ENCODE peak calls at places on chromosomes 11 and 22, in four cellular contexts. One of them, this sample, is unnamed.

GRCh38 chr11:108302121-108302785 is 79.4 kb downstream of the ATM start:
- DNase-seq in GM06990: no peak
- DNase-seq in brain microvascular endothelial cell: no peak
- DNase-seq in adrenal gland: no peak
- DNase-seq in this sample: no peak

GRCh38 chr11:101470881-101471535 is 112.8 kb downstream of the TRPC6 start:
- DNase-seq in brain microvascular endothelial cell: peak; percentile 31
- DNase-seq in adrenal gland: no peak
- DNase-seq in GM06990: no peak
- DNase-seq in this sample: no peak

GRCh38 chr11:8962827-8963226 is 1.4 kb downstream of the TMEM9B start:
- DNase-seq in GM06990: no peak
- DNase-seq in adrenal gland: no peak
- DNase-seq in brain microvascular endothelial cell: no peak
- DNase-seq in this sample: no peak

GRCh38 chr11:74678591-74679512 is 52.4 kb downstream of the CHRDL2 start:
- DNase-seq in GM06990: no peak
- DNase-seq in brain microvascular endothelial cell: no peak
- DNase-seq in adrenal gland: peak; percentile 21
- DNase-seq in this sample: peak; percentile 6

GRCh38 chr11:88363004-88363403 is 25.5 kb upstream of the CTSC start:
- DNase-seq in adrenal gland: no peak
- DNase-seq in brain microvascular endothelial cell: no peak
- DNase-seq in GM06990: no peak
- DNase-seq in this sample: no peak

GRCh38 chr11:96091476-96091875 is 167.6 kb upstream of the MTMR2 start:
- DNase-seq in brain microvascular endothelial cell: no peak
- DNase-seq in adrenal gland: no peak
- DNase-seq in GM06990: no peak
- DNase-seq in this sample: no peak

GRCh38 chr11:126355324-126355925 is at the start of gene ST3GAL4:
- DNase-seq in adrenal gland: peak; percentile 89
- DNase-seq in GM06990: peak; percentile 71
- DNase-seq in brain microvascular endothelial cell: peak; percentile 45
- DNase-seq in this sample: peak; percentile 90

GRCh38 chr11:31767665-31768064 is 43.5 kb downstream of the PAX6 start:
- DNase-seq in GM06990: no peak
- DNase-seq in brain microvascular endothelial cell: no peak
- DNase-seq in adrenal gland: no peak
- DNase-seq in this sample: no peak

GRCh38 chr11:70568504-70569172 is 170.3 kb downstream of the CTTN start:
- DNase-seq in brain microvascular endothelial cell: peak; percentile 23
- DNase-seq in GM06990: no peak
- DNase-seq in adrenal gland: peak; percentile 26
- DNase-seq in this sample: peak; percentile 71

GRCh38 chr11:132911186-132911585 is 621.1 kb downstream of the OPCML start:
- DNase-seq in adrenal gland: peak; percentile 44
- DNase-seq in brain microvascular endothelial cell: peak; percentile 83
- DNase-seq in GM06990: no peak
- DNase-seq in this sample: no peak

GRCh38 chr11:100403817-100404216 is 283.3 kb upstream of the ARHGAP42 start:
- DNase-seq in GM06990: no peak
- DNase-seq in brain microvascular endothelial cell: peak; percentile 59
- DNase-seq in adrenal gland: no peak
- DNase-seq in this sample: no peak

GRCh38 chr11:78935408-78936101 is 360.9 kb upstream of the NARS2 start:
- DNase-seq in brain microvascular endothelial cell: no peak
- DNase-seq in adrenal gland: peak; percentile 5
- DNase-seq in GM06990: no peak
- DNase-seq in this sample: no peak

GRCh38 chr11:74134661-74135515 is 35.9 kb downstream of the C2CD3 start:
- DNase-seq in brain microvascular endothelial cell: peak; percentile 42
- DNase-seq in adrenal gland: no peak
- DNase-seq in GM06990: no peak
- DNase-seq in this sample: no peak

GRCh38 chr22:32775957-32776356 is 25.5 kb upstream of the TIMP3 start:
- DNase-seq in brain microvascular endothelial cell: no peak
- DNase-seq in adrenal gland: no peak
- DNase-seq in GM06990: no peak
- DNase-seq in this sample: no peak

GRCh38 chr11:69309800-69310280 is 15.9 kb downstream of the MYEOV start:
- DNase-seq in adrenal gland: no peak
- DNase-seq in brain microvascular endothelial cell: no peak
- DNase-seq in GM06990: no peak
- DNase-seq in this sample: no peak

GRCh38 chr11:98589975-98590374 is 430.8 kb upstream of the CNTN5 start:
- DNase-seq in adrenal gland: no peak
- DNase-seq in GM06990: no peak
- DNase-seq in brain microvascular endothelial cell: no peak
- DNase-seq in this sample: no peak

GRCh38 chr11:93288079-93288478 is 42.5 kb upstream of the DEUP1 start:
- DNase-seq in brain microvascular endothelial cell: no peak
- DNase-seq in GM06990: peak; percentile 22
- DNase-seq in adrenal gland: no peak
- DNase-seq in this sample: no peak

GRCh38 chr11:83249972-83250593 is 36.1 kb downstream of the CCDC90B start:
- DNase-seq in GM06990: no peak
- DNase-seq in brain microvascular endothelial cell: peak; percentile 33
- DNase-seq in adrenal gland: peak; percentile 16
- DNase-seq in this sample: peak; percentile 23

GRCh38 chr22:35785181-35785923 is 67.7 kb downstream of the APOL5 start:
- DNase-seq in brain microvascular endothelial cell: no peak
- DNase-seq in GM06990: no peak
- DNase-seq in adrenal gland: no peak
- DNase-seq in this sample: no peak

GRCh38 chr11:34624069-34624468 is 3.2 kb downstream of the EHF start:
- DNase-seq in GM06990: peak; percentile 84
- DNase-seq in brain microvascular endothelial cell: no peak
- DNase-seq in adrenal gland: no peak
- DNase-seq in this sample: no peak

GRCh38 chr11:34443136-34443535 is 4.4 kb downstream of the CAT start:
- DNase-seq in GM06990: no peak
- DNase-seq in adrenal gland: no peak
- DNase-seq in brain microvascular endothelial cell: no peak
- DNase-seq in this sample: no peak

GRCh38 chr11:67045314-67045713 is 11.3 kb upstream of the RHOD start:
- DNase-seq in brain microvascular endothelial cell: peak; percentile 94
- DNase-seq in GM06990: peak; percentile 56
- DNase-seq in adrenal gland: peak; percentile 86
- DNase-seq in this sample: no peak

GRCh38 chr11:57566564-57567209 is 785 bp downstream of the UBE2L6 start:
- DNase-seq in GM06990: no peak
- DNase-seq in brain microvascular endothelial cell: no peak
- DNase-seq in adrenal gland: no peak
- DNase-seq in this sample: no peak

GRCh38 chr11:82557274-82557673 is 176.4 kb downstream of the FAM181B start:
- DNase-seq in GM06990: no peak
- DNase-seq in adrenal gland: peak; percentile 46
- DNase-seq in brain microvascular endothelial cell: no peak
- DNase-seq in this sample: peak; percentile 18

GRCh38 chr11:62879150-62879549 is 1.5 kb upstream of the SLC3A2 start:
- DNase-seq in adrenal gland: no peak
- DNase-seq in brain microvascular endothelial cell: no peak
- DNase-seq in GM06990: no peak
- DNase-seq in this sample: no peak
- H3K4me3 ChIP-seq in adrenal gland: no peak overlapping the region
- H3K4me3 ChIP-seq in brain microvascular endothelial cell: no peak overlapping the region
- H3K4me3 ChIP-seq in GM06990: no peak overlapping the region
- H3K4me3 ChIP-seq in this sample: no peak overlapping the region

GRCh38 chr11:129944696-129945095 is 49.3 kb upstream of the NFRKB start:
- DNase-seq in brain microvascular endothelial cell: no peak
- DNase-seq in GM06990: no peak
- DNase-seq in adrenal gland: no peak
- DNase-seq in this sample: no peak

GRCh38 chr11:129946965-129947364 is 51.6 kb upstream of the NFRKB start:
- DNase-seq in adrenal gland: no peak
- DNase-seq in brain microvascular endothelial cell: no peak
- DNase-seq in GM06990: no peak
- DNase-seq in this sample: no peak

GRCh38 chr11:129945377-129945776 is 50.0 kb upstream of the NFRKB start:
- DNase-seq in brain microvascular endothelial cell: no peak
- DNase-seq in adrenal gland: no peak
- DNase-seq in GM06990: no peak
- DNase-seq in this sample: no peak

GRCh38 chr11:129947474-129947873 is 52.1 kb upstream of the NFRKB start:
- DNase-seq in brain microvascular endothelial cell: no peak
- DNase-seq in adrenal gland: no peak
- DNase-seq in GM06990: no peak
- DNase-seq in this sample: no peak

GRCh38 chr11:129946256-129946655 is 50.9 kb upstream of the NFRKB start:
- DNase-seq in brain microvascular endothelial cell: no peak
- DNase-seq in GM06990: no peak
- DNase-seq in adrenal gland: no peak
- DNase-seq in this sample: no peak
- H3K4me3 ChIP-seq in brain microvascular endothelial cell: no peak overlapping the region
- H3K4me3 ChIP-seq in GM06990: no peak overlapping the region
- H3K4me3 ChIP-seq in adrenal gland: no peak overlapping the region
- H3K4me3 ChIP-seq in this sample: no peak overlapping the region

GRCh38 chr11:58927393-58928081 is 11.8 kb upstream of the GLYATL1 start:
- DNase-seq in GM06990: no peak
- DNase-seq in brain microvascular endothelial cell: no peak
- DNase-seq in adrenal gland: no peak
- DNase-seq in this sample: peak; percentile 30

GRCh38 chr11:58926695-58927094 is 12.6 kb upstream of the GLYATL1 start:
- DNase-seq in GM06990: no peak
- DNase-seq in adrenal gland: no peak
- DNase-seq in brain microvascular endothelial cell: no peak
- DNase-seq in this sample: no peak

GRCh38 chr11:58928691-58929090 is 10.6 kb upstream of the GLYATL1 start:
- DNase-seq in GM06990: no peak
- DNase-seq in adrenal gland: no peak
- DNase-seq in brain microvascular endothelial cell: no peak
- DNase-seq in this sample: no peak

GRCh38 chr11:58926251-58926650 is 13.0 kb upstream of the GLYATL1 start:
- DNase-seq in GM06990: no peak
- DNase-seq in brain microvascular endothelial cell: no peak
- DNase-seq in adrenal gland: no peak
- DNase-seq in this sample: no peak

DNA sequence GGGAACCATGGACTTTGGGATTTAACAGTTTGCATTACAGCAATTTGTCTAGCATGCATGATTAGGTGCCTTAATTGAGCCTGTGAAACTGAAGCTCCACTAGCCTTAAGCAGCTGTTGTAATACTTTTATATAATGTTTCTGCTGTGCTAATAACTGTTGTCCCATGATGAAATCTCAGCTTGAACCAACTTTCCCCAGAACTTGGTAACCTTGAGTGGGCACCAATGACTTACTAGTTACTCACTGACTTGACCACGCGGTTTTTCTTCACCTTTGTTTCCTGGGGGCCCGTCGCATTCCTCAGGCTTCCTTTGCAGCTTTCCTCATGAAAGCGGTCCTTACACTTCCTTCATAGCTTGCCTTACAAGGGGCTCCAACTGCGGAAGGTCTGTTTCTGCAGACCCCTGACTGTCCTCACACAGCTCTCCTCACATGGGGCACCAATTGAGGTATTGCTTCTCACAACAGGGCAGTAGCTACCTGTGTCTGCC is 11.2 kb upstream of the GLYATL1 start:
- DNase-seq in GM06990: no peak
- DNase-seq in brain microvascular endothelial cell: no peak
- DNase-seq in adrenal gland: no peak
- DNase-seq in this sample: no peak
- H3K4me3 ChIP-seq in GM06990: no peak overlapping the region
- H3K4me3 ChIP-seq in brain microvascular endothelial cell: no peak overlapping the region
- H3K4me3 ChIP-seq in adrenal gland: no peak overlapping the region
- H3K4me3 ChIP-seq in this sample: no peak overlapping the region

DNA sequence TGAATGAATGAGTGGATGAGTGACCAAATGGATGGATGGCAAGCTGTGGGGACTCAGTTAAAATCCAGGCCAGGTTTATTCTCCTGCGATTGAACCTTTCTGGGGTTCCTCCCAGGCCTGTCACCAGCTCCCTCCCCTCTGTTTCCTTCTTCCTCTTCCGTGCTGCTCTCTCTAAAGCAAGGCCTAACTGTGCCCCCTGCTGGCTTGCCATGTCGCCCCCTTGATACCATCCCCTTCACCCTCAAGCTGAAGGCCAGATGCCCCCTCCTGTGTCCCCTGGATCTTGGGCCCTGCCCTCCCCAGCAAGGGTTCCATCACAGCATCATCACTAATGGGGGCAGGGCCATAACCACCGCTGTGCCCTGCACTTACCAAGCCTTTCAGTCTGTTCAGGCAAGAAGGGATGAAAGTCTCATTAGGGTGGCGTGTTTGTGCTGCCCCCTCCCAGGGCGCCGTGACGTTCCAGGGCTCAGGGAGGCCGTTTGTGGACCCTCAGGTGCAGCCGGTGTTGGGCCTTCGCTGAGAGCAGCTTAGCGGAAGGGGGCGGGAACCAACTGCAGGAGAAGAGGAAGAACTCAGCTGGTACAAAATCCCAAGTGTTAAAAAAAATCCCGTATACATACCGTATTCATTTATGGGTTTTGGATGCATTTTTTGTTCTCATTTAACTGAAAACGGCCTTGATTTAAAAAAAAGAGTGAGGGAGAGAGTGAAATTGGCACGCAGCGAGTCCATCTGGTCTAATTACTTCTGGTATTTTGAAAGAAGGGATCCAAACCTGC is 69.9 kb downstream of the MPPED1 start:
- DNase-seq in adrenal gland: no peak
- DNase-seq in GM06990: no peak
- DNase-seq in brain microvascular endothelial cell: no peak
- DNase-seq in this sample: no peak
- H3K4me3 ChIP-seq in adrenal gland: no peak overlapping the region
- H3K4me3 ChIP-seq in GM06990: no peak overlapping the region
- H3K4me3 ChIP-seq in brain microvascular endothelial cell: no peak overlapping the region
- H3K4me3 ChIP-seq in this sample: no peak overlapping the region

DNA sequence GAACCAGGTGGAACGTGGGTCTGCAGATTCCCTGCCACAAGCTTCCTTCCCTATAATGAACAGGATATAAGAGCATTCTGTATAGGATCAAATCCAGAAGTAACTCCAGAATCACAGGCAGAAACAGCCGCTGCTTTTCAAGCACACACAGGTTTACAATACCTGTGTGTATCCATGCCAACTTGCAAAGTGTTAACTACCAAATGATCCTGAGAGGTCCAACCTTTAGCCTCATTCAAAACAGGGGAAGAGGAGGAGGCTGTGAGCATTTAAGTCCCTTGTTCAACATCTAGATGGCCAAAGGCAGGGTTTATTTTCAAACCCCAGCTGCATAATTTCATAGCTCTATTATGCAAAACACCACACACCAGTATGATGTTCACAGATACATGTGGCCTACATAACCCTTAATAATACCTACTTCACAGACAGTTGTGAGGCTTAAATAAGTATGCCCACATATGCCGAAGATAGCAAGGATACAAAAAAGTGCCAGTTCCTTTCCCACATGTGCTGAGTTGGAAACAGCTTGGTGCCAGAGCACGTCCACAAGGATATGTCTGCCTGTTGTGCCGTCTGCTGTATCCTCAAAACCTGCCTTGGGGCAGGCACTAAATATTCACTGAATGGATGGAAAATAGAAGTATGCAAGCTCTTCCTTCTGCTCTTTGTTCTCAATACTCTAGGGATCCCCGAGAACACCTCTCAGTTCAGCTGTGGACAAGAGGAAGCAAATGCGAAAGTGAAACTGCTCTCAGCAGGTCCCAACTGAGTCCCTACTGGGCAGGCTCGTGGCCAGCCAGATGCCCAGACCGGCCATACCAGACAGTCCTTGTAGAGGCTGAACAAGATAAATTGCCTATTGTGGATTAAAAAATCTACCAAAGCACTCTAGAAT is 66.8 kb downstream of the LARGE1 start:
- DNase-seq in brain microvascular endothelial cell: peak; percentile 85
- DNase-seq in adrenal gland: peak; percentile 89
- DNase-seq in GM06990: peak; percentile 58
- DNase-seq in this sample: peak; percentile 61
- H3K4me3 ChIP-seq in brain microvascular endothelial cell: peak overlapping the region; percentile 60
- H3K4me3 ChIP-seq in adrenal gland: no peak overlapping the region
- H3K4me3 ChIP-seq in GM06990: peak overlapping the region; percentile 54
- H3K4me3 ChIP-seq in this sample: peak overlapping the region; percentile 52

This sample was measured in testis.